ENCODE peak calls at places on chromosome 1, in five cellular contexts. G is gastrocnemius medialis, W is right cardiac atrium, A is gastroesophageal sphincter, J is memory B cell. F is an unnamed sample.

GRCh38 chr1:48668339-48668738 is 108.4 kb downstream of the BEND5 start:
- ATAC-seq in W (no peak), G (no peak), J (no peak), A (no peak), F (no peak)

GRCh38 chr1:10889628-10890353 is 93.3 kb upstream of the CASZ1 start:
- ATAC-seq in J (no peak), A (no peak), G (no peak), W (no peak), F (peak)

GRCh38 chr1:205285391-205286101 is 36.0 kb downstream of the NUAK2 start:
- ATAC-seq in W (no peak), G (no peak), J (peak), A (no peak), F (no peak)

GRCh38 chr1:214289574-214290272 is 8.8 kb downstream of the SMYD2 start:
- ATAC-seq in J (no peak), W (no peak), G (no peak), A (no peak), F (no peak)

GRCh38 chr1:63466759-63467158 is 56.3 kb downstream of the ITGB3BP start:
- ATAC-seq in W (no peak), G (no peak), A (no peak), J (no peak), F (peak)

GRCh38 chr1:96927125-96927524 is 205.5 kb downstream of the PTBP2 start:
- ATAC-seq in J (no peak), W (no peak), A (no peak), G (no peak), F (no peak)

GRCh38 chr1:42860339-42861013 is 14.1 kb downstream of the ZNF691 start:
- ATAC-seq in W (no peak), G (no peak), J (no peak), A (no peak), F (no peak)

GRCh38 chr1:65703853-65704252 is 88.8 kb upstream of the PDE4B start:
- ATAC-seq in J (no peak), G (no peak), W (no peak), A (no peak), F (no peak)

GRCh38 chr1:26016944-26017545 is 4.5 kb upstream of the EXTL1 start:
- ATAC-seq in J (no peak), W (no peak), A (no peak), G (no peak), F (no peak)

GRCh38 chr1:9900142-9901043 is 9.7 kb downstream of the CTNNBIP1 start:
- ATAC-seq in G (peak), J (peak), W (peak), A (peak), F (no peak)

GRCh38 chr1:15882665-15883064 is 35.2 kb downstream of the SPEN start:
- ATAC-seq in G (no peak), W (no peak), J (peak), A (no peak), F (no peak)

F was measured in SK-N-SH treated with all-trans-retinoic acid at 6 μM for 48 hours.